ENCODE peak calls at places on chromosomes 4 and X, in ten cellular contexts. F, M, I, G, Z, Q, N, K, D and S are unnamed samples.
A peak's percentile ranks its signal among the peaks of the same experiment; 100 is the strongest.

GRCh38 chr4:147408189-147408588 is 72.7 kb upstream of the EDNRA start:
- DNase-seq in F (no peak), M (no peak), I (no peak), G (no peak), Z (no peak), Q (peak; percentile 3), N (no peak), K (no peak), D (no peak), S (no peak)

GRCh38 chrX:109840585-109840984 is 107.5 kb upstream of the ACSL4 start:
- DNase-seq in F (no peak), M (no peak), I (peak; percentile 69), G (peak; percentile 24), Z (no peak), Q (peak; percentile 92), N (no peak), K (no peak), D (peak; percentile 96), S (no peak)

GRCh38 chrX:426881-427280 is 40.2 kb upstream of the PPP2R3B start:
- DNase-seq in F (no peak), M (no peak), I (no peak), G (no peak), Z (peak; percentile 38), Q (peak; percentile 55), N (no peak), K (no peak), D (peak; percentile 15), S (no peak)

GRCh38 chr4:56106755-56107154 is 158.0 kb downstream of the CEP135 start:
- DNase-seq in F (no peak), M (no peak), I (no peak), G (no peak), Z (no peak), Q (no peak), N (no peak), K (no peak), D (no peak), S (no peak)

GRCh38 chr4:94457692-94458106 is 6.0 kb downstream of the PDLIM5 start:
- DNase-seq in F (no peak), M (peak; percentile 83), I (no peak), G (no peak), Z (no peak), Q (no peak), N (no peak), K (no peak), D (peak; percentile 43), S (no peak)

GRCh38 chr4:8607603-8608481 is 15.3 kb downstream of the CPZ start:
- DNase-seq in F (no peak), M (no peak), I (no peak), G (peak; percentile 48), Z (no peak), Q (no peak), N (no peak), K (peak; percentile 4), D (peak; percentile 3), S (no peak)

GRCh38 chr4:4912155-4912554 is 52.7 kb downstream of the MSX1 start:
- DNase-seq in F (no peak), M (no peak), I (no peak), G (no peak), Z (no peak), Q (no peak), N (no peak), K (no peak), D (no peak), S (no peak)

GRCh38 chrX:30851459-30851858 is 37.6 kb downstream of the TAB3 start:
- DNase-seq in F (no peak), M (no peak), I (no peak), G (no peak), Z (no peak), Q (no peak), N (no peak), K (no peak), D (no peak), S (no peak)

GRCh38 chr4:120724656-120725055 is 197.9 kb downstream of the PRDM5 start:
- DNase-seq in F (no peak), M (no peak), I (no peak), G (no peak), Z (no peak), Q (no peak), N (no peak), K (no peak), D (no peak), S (no peak)

GRCh38 chr4:152853293-152853692 is 73.5 kb downstream of the ARFIP1 start:
- DNase-seq in F (no peak), M (no peak), I (no peak), G (no peak), Z (no peak), Q (no peak), N (no peak), K (no peak), D (no peak), S (no peak)

GRCh38 chr4:6321361-6321760 is 51.7 kb downstream of the WFS1 start:
- DNase-seq in F (no peak), M (no peak), I (no peak), G (no peak), Z (no peak), Q (no peak), N (no peak), K (no peak), D (no peak), S (no peak)